ENCODE peak calls at places on chromosomes 2 and 18, in four cellular contexts. C, A, U and K are unnamed samples.

GRCh38 chr2:29664578-29664977 is 256.8 kb downstream of the ALK start:
- DNase-seq in C (no peak), A (no peak), U (no peak), K (no peak)

GRCh38 chr2:226915846-226916360 is 80.0 kb downstream of the RHBDD1 start:
- DNase-seq in C (no peak), A (no peak), U (no peak), K (no peak)

GRCh38 chr2:232456296-232457120 is 555 bp downstream of the ALPI start:
- DNase-seq in C (no peak), A (no peak), U (peak; percentile 13), K (no peak)

GRCh38 chr2:171160119-171160629 is 519 bp downstream of the TLK1 start:
- DNase-seq in C (peak; percentile 21), A (peak; percentile 44), U (peak; percentile 83), K (peak; percentile 48)

GRCh38 chr2:15968280-15969178 is 28.2 kb downstream of the MYCN start:
- DNase-seq in C (no peak), A (no peak), U (no peak), K (no peak)

GRCh38 chr2:202317080-202317859 is 51.7 kb downstream of the NOP58 start:
- DNase-seq in C (peak; percentile 15), A (no peak), U (peak; percentile 25), K (peak; percentile 86)

GRCh38 chr2:134737671-134738070 is 18.9 kb upstream of the TMEM163 start:
- DNase-seq in C (no peak), A (no peak), U (no peak), K (peak; percentile 28)

GRCh38 chr2:231228974-231229373 is 30.5 kb downstream of the ARMC9 start:
- DNase-seq in C (no peak), A (no peak), U (no peak), K (no peak)

GRCh38 chr2:84805250-84805917 is 75.5 kb downstream of the TRABD2A start:
- DNase-seq in C (no peak), A (no peak), U (no peak), K (no peak)

GRCh38 chr2:200828572-200829257 is 17.0 kb downstream of the BZW1 start:
- DNase-seq in C (no peak), A (no peak), U (no peak), K (no peak)

GRCh38 chr2:45085487-45085886 is 76.2 kb upstream of the SIX2 start:
- DNase-seq in C (no peak), A (no peak), U (no peak), K (no peak)

GRCh38 chr2:241613018-241613780 is 23.8 kb downstream of the THAP4 start:
- DNase-seq in C (no peak), A (no peak), U (no peak), K (no peak)

GRCh38 chr2:238864207-238865014 is 16.5 kb downstream of the TWIST2 start:
- DNase-seq in C (peak; percentile 78), A (no peak), U (peak; percentile 96), K (peak; percentile 96)

GRCh38 chr2:38146917-38147307 is 71.0 kb upstream of the CYP1B1 start:
- DNase-seq in C (peak; percentile 79), A (no peak), U (peak; percentile 86), K (peak; percentile 96)

GRCh38 chr2:1653956-1654695 is 90.2 kb downstream of the PXDN start:
- DNase-seq in C (no peak), A (no peak), U (no peak), K (peak; percentile 62)

GRCh38 chr18:14767474-14767873 is 19.5 kb downstream of the ANKRD30B start:
- DNase-seq in C (no peak), A (no peak), U (no peak), K (peak; percentile 40)
- TF ChIP-seq EZH2phosphoT487 in C (no peak), A (no peak), U (no peak), K (no peak)

GRCh38 chr2:235399895-235400294 is 93.9 kb upstream of the AGAP1 start:
- DNase-seq in C (no peak), A (no peak), U (no peak), K (no peak)
- TF ChIP-seq EZH2 in C (no peak), A (no peak), U (no peak), K (no peak)

GRCh38 chr18:21745234-21745633 is 4.6 kb downstream of the MIB1 start:
- DNase-seq in C (no peak), A (no peak), U (no peak), K (no peak)
- TF ChIP-seq CTCF in C (peak; percentile 36), A (peak; percentile 7), U (no peak), K (no peak)

DNA sequence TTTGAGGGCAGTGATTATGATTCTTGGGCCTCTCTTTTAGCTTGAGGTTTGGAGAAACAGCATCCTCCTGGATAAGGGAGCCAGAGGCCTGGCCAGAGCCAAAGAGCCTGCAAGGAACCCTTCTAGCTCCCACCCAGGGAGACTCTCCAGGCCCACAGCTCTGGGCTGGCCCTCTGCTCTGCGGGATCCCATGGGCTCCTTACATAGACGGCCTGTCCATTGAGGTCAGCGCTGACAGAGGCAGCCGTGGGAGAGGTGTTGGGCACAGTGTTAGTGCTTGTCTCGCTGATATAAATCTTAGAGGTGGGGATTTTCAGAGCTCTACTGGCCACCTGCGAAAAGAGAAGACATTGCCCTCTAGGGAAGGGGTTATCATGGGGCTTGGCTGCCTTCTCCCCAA is 67.2 kb downstream of the XDH start:
- DNase-seq in C (no peak), A (no peak), U (no peak), K (no peak)
- TF ChIP-seq EZH2phosphoT487 in C (no peak), A (no peak), U (no peak), K (no peak)

DNA sequence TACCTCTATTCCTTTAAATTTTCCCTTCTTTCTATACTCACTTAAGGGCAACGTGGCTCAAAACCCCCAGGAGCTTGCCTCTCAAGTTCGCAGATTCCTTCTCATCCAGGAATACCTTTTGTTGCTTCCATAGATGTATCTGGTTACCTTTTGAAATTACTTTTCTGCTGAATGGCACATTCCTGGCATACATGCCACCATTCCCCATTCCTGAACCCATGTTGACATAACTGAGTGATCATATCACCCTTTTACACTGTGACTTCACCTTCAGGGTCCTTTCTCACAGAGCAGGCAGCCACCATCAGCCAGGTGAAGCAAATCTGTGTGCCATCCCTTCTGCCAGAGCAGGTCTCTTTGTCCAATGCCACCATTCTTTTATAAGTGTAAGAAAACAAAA is 615.8 kb downstream of the ARHGAP15 start:
- DNase-seq in C (no peak), A (no peak), U (no peak), K (peak; percentile 48)
- TF ChIP-seq EZH2 in C (no peak), A (no peak), U (no peak), K (no peak)

DNA sequence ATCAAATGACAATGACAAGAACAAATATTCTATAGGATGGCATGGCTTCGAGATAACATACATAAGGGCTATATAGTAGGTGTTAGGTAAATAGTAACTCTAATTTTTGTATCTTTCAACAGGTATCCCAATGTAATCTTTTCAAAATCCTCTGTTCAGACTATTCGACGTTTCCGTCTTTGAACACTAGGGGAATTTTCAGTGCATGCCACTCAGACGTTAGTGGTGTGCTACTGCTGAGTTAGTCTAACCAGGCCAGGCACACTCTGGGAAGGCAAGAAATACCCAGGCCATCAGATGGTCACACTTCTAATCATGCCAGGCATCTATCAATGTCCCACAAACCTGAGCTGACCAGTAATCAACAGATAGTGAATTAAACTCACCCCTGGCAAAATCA is 14.6 kb upstream of the CREG2 start:
- DNase-seq in C (no peak), A (no peak), U (no peak), K (no peak)
- TF ChIP-seq CTCF in C (peak; percentile 59), A (no peak), U (no peak), K (peak; percentile 37)